ENCODE peak calls at places on chromosome 6, in six cellular contexts. E, M, V, Q, N and P are unnamed samples.

GRCh38 chr6:156060013-156060412 is 604.4 kb upstream of the NOX3 start:
- DNase-seq in E (no peak), M (no peak), V (no peak), Q (no peak), N (no peak), P (no peak)

GRCh38 chr6:56746767-56747504 is 104.2 kb upstream of the DST start:
- DNase-seq in E (no peak), M (no peak), V (no peak), Q (no peak), N (no peak), P (no peak)

GRCh38 chr6:121584591-121585369 is 149.3 kb downstream of the GJA1 start:
- DNase-seq in E (no peak), M (no peak), V (no peak), Q (no peak), N (no peak), P (no peak)

GRCh38 chr6:90374201-90374600 is 77.6 kb upstream of the BACH2 start:
- DNase-seq in E (no peak), M (no peak), V (no peak), Q (no peak), N (no peak), P (no peak)

GRCh38 chr6:160254467-160255312 is 3.9 kb downstream of the SLC22A2 start:
- DNase-seq in E (no peak), M (no peak), V (no peak), Q (peak; percentile 81), N (no peak), P (no peak)

GRCh38 chr6:31822038-31822821 is 5.3 kb upstream of the HSPA1B start:
- DNase-seq in E (no peak), M (peak; percentile 96), V (no peak), Q (peak; percentile 67), N (peak; percentile 69), P (no peak)

GRCh38 chr6:105274678-105275077 is 94.9 kb upstream of the POPDC3 start:
- DNase-seq in E (no peak), M (no peak), V (no peak), Q (no peak), N (no peak), P (no peak)

GRCh38 chr6:53603381-53604121 is 58.6 kb upstream of the GCLC start:
- DNase-seq in E (no peak), M (no peak), V (no peak), Q (no peak), N (no peak), P (no peak)

GRCh38 chr6:144007779-144008500 is at the start of gene PLAGL1:
- DNase-seq in E (no peak), M (peak; percentile 56), V (no peak), Q (peak; percentile 4), N (peak; percentile 68), P (peak; percentile 38)

GRCh38 chr6:35397806-35398418 is 54.2 kb upstream of the FANCE start:
- DNase-seq in E (no peak), M (no peak), V (no peak), Q (no peak), N (no peak), P (no peak)

GRCh38 chr6:26268659-26269402 is 96.2 kb upstream of the BTN3A2 start:
- DNase-seq in E (no peak), M (peak; percentile 73), V (no peak), Q (peak; percentile 22), N (no peak), P (no peak)

GRCh38 chr6:49540614-49541013 is 9.9 kb upstream of the C6orf141 start:
- DNase-seq in E (no peak), M (no peak), V (no peak), Q (no peak), N (no peak), P (no peak)

GRCh38 chr6:85641916-85642773 is 541 bp downstream of the SYNCRIP start:
- DNase-seq in E (no peak), M (peak; percentile 62), V (no peak), Q (peak; percentile 35), N (peak; percentile 53), P (no peak)

GRCh38 chr6:85390105-85390728 is 59.7 kb upstream of the NT5E start:
- DNase-seq in E (no peak), M (no peak), V (no peak), Q (peak; percentile 87), N (no peak), P (no peak)

GRCh38 chr6:75750925-75751324 is 1.9 kb downstream of the MYO6 start:
- DNase-seq in E (no peak), M (no peak), V (no peak), Q (no peak), N (no peak), P (no peak)

GRCh38 chr6:42316390-42316970 is 98.8 kb upstream of the MRPS10 start:
- DNase-seq in E (peak; percentile 12), M (no peak), V (peak; percentile 15), Q (no peak), N (no peak), P (no peak)

GRCh38 chr6:2999005-2999620 is 581 bp upstream of the NQO2 start:
- DNase-seq in E (no peak), M (no peak), V (no peak), Q (peak; percentile 93), N (no peak), P (no peak)

GRCh38 chr6:152642578-152643375 is 5.6 kb upstream of the SYNE1 start:
- DNase-seq in E (no peak), M (no peak), V (peak; percentile 61), Q (peak; percentile 53), N (peak; percentile 61), P (peak; percentile 53)

DNA sequence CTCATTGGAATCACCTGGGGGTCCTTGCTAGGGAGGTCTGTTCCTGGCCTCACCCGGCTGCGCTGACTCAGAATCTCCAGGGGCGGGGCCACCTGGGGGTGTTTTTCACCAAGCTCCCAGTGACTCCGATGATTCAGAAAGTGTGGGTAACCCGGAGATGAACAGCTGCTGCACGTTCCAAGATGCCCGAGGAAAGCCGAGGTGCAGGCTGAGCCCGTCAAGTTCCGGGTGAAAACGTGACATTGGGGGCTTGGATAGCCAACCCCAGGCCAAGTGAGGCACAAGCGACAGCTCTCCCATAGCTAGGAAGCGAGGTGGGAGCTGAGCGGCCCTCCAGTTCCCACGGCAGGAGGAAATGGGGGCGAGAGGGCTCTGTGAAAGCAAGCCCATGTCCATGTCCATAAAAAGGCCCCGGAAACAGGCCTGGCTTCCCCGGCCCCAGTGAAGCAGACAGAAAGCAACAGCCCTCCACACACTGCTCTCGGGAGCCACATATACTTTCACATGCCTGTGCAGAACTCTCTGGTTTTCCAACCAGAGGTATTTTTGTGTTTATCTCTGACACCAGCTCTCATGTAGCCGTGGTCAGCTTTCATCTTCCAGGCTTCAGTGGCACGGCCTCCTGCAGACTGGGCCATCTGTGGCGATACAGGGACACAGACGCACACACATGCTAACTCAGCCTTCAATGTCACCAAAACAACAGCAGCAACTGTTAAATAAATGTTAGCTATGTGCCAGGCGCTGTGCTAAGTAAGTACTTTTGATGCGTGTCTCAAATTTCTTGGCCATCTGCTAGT is 90.6 kb upstream of the CCDC28A start:
- DNase-seq in E (no peak), M (peak; percentile 50), V (no peak), Q (no peak), N (no peak), P (no peak)
- H3K4me2 ChIP-seq in E (no peak overlapping the region), M (peak overlapping the region; percentile 37), V (no peak overlapping the region), Q (no peak overlapping the region), N (no peak overlapping the region), P (peak overlapping the region; percentile 31)

GRCh38 chr6:43444601-43445000 is 10.7 kb downstream of the DLK2 start:
- DNase-seq in E (no peak), M (no peak), V (no peak), Q (no peak), N (peak; percentile 11), P (no peak)
- TF ChIP-seq YY1 in E (no peak), M (no peak), V (no peak), Q (no peak), N (no peak), P (no peak)

DNA sequence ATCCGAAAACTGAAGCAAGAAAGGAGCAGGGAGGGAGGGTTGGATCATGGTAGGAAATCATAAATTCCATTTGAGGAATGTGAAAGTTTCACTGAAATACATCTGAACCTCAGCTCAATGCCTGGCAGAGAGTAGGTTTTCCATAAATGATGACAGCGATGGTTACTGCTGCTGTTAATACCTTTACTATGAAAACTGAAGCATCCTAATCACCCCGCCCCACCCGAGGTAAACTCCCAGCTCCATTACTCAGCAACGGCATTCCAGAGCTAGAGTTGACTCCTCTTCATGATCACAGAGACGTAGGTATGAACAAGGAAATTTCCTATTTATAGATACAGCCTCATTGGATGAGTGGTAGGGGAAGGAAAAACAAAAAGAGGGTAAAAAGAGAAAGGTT is 7.1 kb upstream of the SASH1 start:
- DNase-seq in E (no peak), M (no peak), V (no peak), Q (no peak), N (peak; percentile 14), P (no peak)
- TF ChIP-seq SIN3A in E (no peak), M (no peak), V (no peak), Q (no peak), N (no peak), P (no peak)

GRCh38 chr6:9825526-9825925 is 589.3 kb downstream of the TFAP2A start:
- DNase-seq in E (no peak), M (no peak), V (no peak), Q (no peak), N (no peak), P (no peak)
- H3K4me2 ChIP-seq in E (no peak overlapping the region), M (no peak overlapping the region), V (no peak overlapping the region), Q (no peak overlapping the region), N (no peak overlapping the region), P (no peak overlapping the region)

DNA sequence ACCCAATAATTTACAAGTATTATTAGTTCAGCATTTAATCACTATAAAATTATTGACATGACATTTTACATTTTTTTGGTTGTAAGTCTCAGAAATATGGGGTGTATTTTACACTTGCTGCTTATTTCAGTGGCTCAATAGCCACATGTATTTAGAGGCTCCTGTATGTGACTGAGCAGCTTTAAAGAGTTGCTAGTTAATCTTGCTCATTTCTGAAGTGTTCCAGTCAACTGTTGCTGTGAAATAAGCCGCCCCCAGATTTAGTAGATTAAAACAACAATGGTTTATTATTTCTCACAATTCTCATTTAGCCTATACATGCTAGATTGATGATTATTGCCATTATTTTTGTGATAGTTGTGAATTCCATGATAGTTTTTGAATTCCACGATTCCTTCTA is 23.0 kb downstream of the CD109 start:
- DNase-seq in E (no peak), M (no peak), V (no peak), Q (no peak), N (no peak), P (no peak)
- TF ChIP-seq YY1 in E (no peak), M (no peak), V (no peak), Q (no peak), N (no peak), P (no peak)

GRCh38 chr6:36595168-36595818 is 1.1 kb downstream of the SRSF3 start:
- DNase-seq in E (no peak), M (no peak), V (no peak), Q (peak; percentile 52), N (peak; percentile 43), P (no peak)
- TF ChIP-seq SIN3A in E (no peak), M (peak; percentile 57), V (peak; percentile 54), Q (no peak), N (peak; percentile 70), P (no peak)